ENCODE peak calls at places on chromosomes 16 and 17, in four cellular contexts. One of them, this sample, is unnamed. For H3K27me3, the result is how much of the 10 kb centered on the place peaks cover.

GRCh38 chr17:58920773-58921172 is 165.1 kb downstream of the PPM1E start:
- DNase-seq in spleen: no peak
- DNase-seq in uterus: no peak
- DNase-seq in breast epithelium: no peak
- DNase-seq in this sample: no peak

GRCh38 chr16:71499775-71500364 is 10.7 kb upstream of the ZNF19 start:
- DNase-seq in spleen: no peak
- DNase-seq in uterus: no peak
- DNase-seq in breast epithelium: no peak
- DNase-seq in this sample: no peak

GRCh38 chr17:41404024-41404651 is 6.7 kb upstream of the KRT31 start:
- DNase-seq in spleen: no peak
- DNase-seq in uterus: peak
- DNase-seq in breast epithelium: peak
- DNase-seq in this sample: no peak

GRCh38 chr17:65446838-65447526 is 114.5 kb downstream of the AXIN2 start:
- DNase-seq in spleen: no peak
- DNase-seq in uterus: no peak
- DNase-seq in breast epithelium: no peak
- DNase-seq in this sample: no peak

GRCh38 chr17:79556263-79556662 is 54.6 kb downstream of the RBFOX3 start:
- DNase-seq in spleen: no peak
- DNase-seq in uterus: no peak
- DNase-seq in breast epithelium: no peak
- DNase-seq in this sample: no peak

GRCh38 chr17:32971171-32971570 is 20.5 kb upstream of the SPACA3 start:
- DNase-seq in spleen: no peak
- DNase-seq in uterus: no peak
- DNase-seq in breast epithelium: no peak
- DNase-seq in this sample: no peak

GRCh38 chr16:16907089-16907488 is 528.1 kb downstream of the NPIPA7 start:
- DNase-seq in spleen: no peak
- DNase-seq in uterus: no peak
- DNase-seq in breast epithelium: no peak
- DNase-seq in this sample: no peak

GRCh38 chr17:31163091-31163781 is 68.5 kb downstream of the NF1 start:
- DNase-seq in spleen: no peak
- DNase-seq in uterus: no peak
- DNase-seq in breast epithelium: no peak
- DNase-seq in this sample: no peak

GRCh38 chr17:74296548-74296936 is 22.5 kb downstream of the DNAI2 start:
- DNase-seq in spleen: no peak
- DNase-seq in uterus: peak
- DNase-seq in breast epithelium: no peak
- DNase-seq in this sample: peak

GRCh38 chr17:2040942-2041560 is 771 bp upstream of the OVCA2 start:
- DNase-seq in spleen: peak
- DNase-seq in uterus: no peak
- DNase-seq in breast epithelium: no peak
- DNase-seq in this sample: no peak

GRCh38 chr16:50244504-50245416 is 21.6 kb upstream of the ADCY7 start:
- DNase-seq in spleen: no peak
- DNase-seq in uterus: no peak
- DNase-seq in breast epithelium: peak
- DNase-seq in this sample: no peak

GRCh38 chr17:61335845-61336655 is 63.6 kb upstream of the TBX2 start:
- DNase-seq in spleen: no peak
- DNase-seq in uterus: no peak
- DNase-seq in breast epithelium: no peak
- DNase-seq in this sample: no peak

GRCh38 chr17:39239640-39240314 is 14.0 kb upstream of the STAC2 start:
- DNase-seq in spleen: peak
- DNase-seq in uterus: no peak
- DNase-seq in breast epithelium: peak
- DNase-seq in this sample: peak

GRCh38 chr17:79019631-79020584 is 4.1 kb upstream of the C1QTNF1 start:
- DNase-seq in spleen: peak
- DNase-seq in uterus: peak
- DNase-seq in breast epithelium: no peak
- DNase-seq in this sample: peak

GRCh38 chr17:30939059-30939689 is 17.4 kb downstream of the ADAP2 start:
- DNase-seq in spleen: no peak
- DNase-seq in uterus: no peak
- DNase-seq in breast epithelium: no peak
- DNase-seq in this sample: no peak

GRCh38 chr16:75099738-75100615 is 16.6 kb downstream of the LDHD start:
- DNase-seq in spleen: peak
- DNase-seq in uterus: no peak
- DNase-seq in breast epithelium: no peak
- DNase-seq in this sample: peak

GRCh38 chr17:62965649-62966425 is at the start of gene TANC2:
- DNase-seq in spleen: peak
- DNase-seq in uterus: peak
- DNase-seq in breast epithelium: peak
- DNase-seq in this sample: peak

GRCh38 chr17:73551756-73552155 is 92.5 kb downstream of the SDK2 start:
- DNase-seq in spleen: no peak
- DNase-seq in uterus: no peak
- DNase-seq in breast epithelium: no peak
- DNase-seq in this sample: no peak

GRCh38 chr16:12613992-12614661 is 189.6 kb downstream of the CPPED1 start:
- DNase-seq in spleen: no peak
- DNase-seq in uterus: no peak
- DNase-seq in breast epithelium: no peak
- DNase-seq in this sample: no peak

GRCh38 chr16:70689035-70689969 is 3.4 kb upstream of the MTSS2 start:
- DNase-seq in spleen: peak
- DNase-seq in uterus: no peak
- DNase-seq in breast epithelium: no peak
- DNase-seq in this sample: no peak

GRCh38 chr17:79951361-79952264 is 84.1 kb downstream of the TBC1D16 start:
- DNase-seq in spleen: no peak
- DNase-seq in uterus: no peak
- DNase-seq in breast epithelium: no peak
- DNase-seq in this sample: no peak

GRCh38 chr17:16282522-16282921 is 65.5 kb downstream of the PIGL start:
- DNase-seq in spleen: no peak
- DNase-seq in uterus: no peak
- DNase-seq in breast epithelium: no peak
- DNase-seq in this sample: no peak

GRCh38 chr17:63984206-63984605 is 11.5 kb upstream of the SCN4A start:
- DNase-seq in spleen: no peak
- DNase-seq in uterus: no peak
- DNase-seq in breast epithelium: no peak
- DNase-seq in this sample: no peak

GRCh38 chr17:74457146-74457819 is 9.2 kb upstream of the CD300A start:
- DNase-seq in spleen: peak
- DNase-seq in uterus: peak
- DNase-seq in breast epithelium: peak
- DNase-seq in this sample: peak

GRCh38 chr16:88084881-88085280 is 133.6 kb downstream of the BANP start:
- DNase-seq in spleen: no peak
- DNase-seq in uterus: no peak
- DNase-seq in breast epithelium: no peak
- DNase-seq in this sample: no peak

GRCh38 chr17:60410001-60410400 is 12.3 kb upstream of the CHCT1 start:
- DNase-seq in spleen: no peak
- DNase-seq in uterus: no peak
- DNase-seq in breast epithelium: no peak
- DNase-seq in this sample: no peak

GRCh38 chr16:27511657-27512056 is 38.1 kb downstream of the GTF3C1 start:
- DNase-seq in spleen: no peak
- DNase-seq in uterus: no peak
- DNase-seq in breast epithelium: no peak
- DNase-seq in this sample: no peak

GRCh38 chr16:54506691-54507090 is 220.1 kb upstream of the IRX3 start:
- DNase-seq in spleen: no peak
- DNase-seq in uterus: no peak
- DNase-seq in breast epithelium: no peak
- DNase-seq in this sample: no peak

GRCh38 chr17:16013943-16014407 is 14.4 kb downstream of the TTC19 start:
- DNase-seq in spleen: no peak
- DNase-seq in uterus: no peak
- DNase-seq in breast epithelium: no peak
- DNase-seq in this sample: no peak

GRCh38 chr17:66691644-66692500 is 143.0 kb upstream of the CACNG5 start:
- DNase-seq in spleen: no peak
- DNase-seq in uterus: no peak
- DNase-seq in breast epithelium: no peak
- DNase-seq in this sample: no peak

GRCh38 chr17:40938981-40939380 is 1.5 kb upstream of the KRT23 start:
- DNase-seq in spleen: no peak
- DNase-seq in uterus: peak
- DNase-seq in breast epithelium: no peak
- DNase-seq in this sample: no peak

GRCh38 chr17:57317016-57317415 is 60.7 kb downstream of the MSI2 start:
- DNase-seq in spleen: no peak
- DNase-seq in uterus: no peak
- DNase-seq in breast epithelium: no peak
- DNase-seq in this sample: no peak

GRCh38 chr17:7260601-7261376 is 1.5 kb downstream of the CLDN7 start:
- DNase-seq in spleen: peak
- DNase-seq in uterus: no peak
- DNase-seq in breast epithelium: peak
- DNase-seq in this sample: peak

GRCh38 chr16:68520649-68521086 is 18.4 kb upstream of the ZFP90 start:
- DNase-seq in spleen: peak
- DNase-seq in uterus: peak
- DNase-seq in breast epithelium: peak
- DNase-seq in this sample: peak

GRCh38 chr16:63230383-63230782 is 1194.1 kb upstream of the CDH8 start:
- DNase-seq in spleen: no peak
- DNase-seq in uterus: no peak
- DNase-seq in breast epithelium: no peak
- DNase-seq in this sample: no peak

GRCh38 chr17:54536306-54536705 is 364.3 kb upstream of the TOM1L1 start:
- DNase-seq in spleen: no peak
- DNase-seq in uterus: no peak
- DNase-seq in breast epithelium: no peak
- DNase-seq in this sample: no peak

DNA sequence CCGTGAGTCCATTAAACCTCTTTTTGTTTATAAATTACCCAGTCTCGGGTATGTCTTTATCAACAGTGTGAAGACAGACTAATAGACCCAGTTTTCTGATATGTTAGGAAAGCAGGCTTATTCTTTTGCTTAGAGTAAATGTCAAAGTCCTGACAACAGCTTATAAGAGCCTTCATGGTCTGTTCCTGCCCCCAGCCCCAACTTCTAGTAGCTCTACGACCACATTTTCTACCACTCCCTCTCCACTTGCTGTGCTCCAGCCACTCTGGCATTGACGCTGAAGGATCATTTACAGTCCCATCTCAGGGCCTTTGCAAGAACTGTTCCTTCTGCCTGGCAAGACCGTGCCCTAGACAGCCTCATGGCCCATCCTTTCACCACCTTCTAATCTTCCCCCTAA is 104.6 kb upstream of the GPR139 start:
- DNase-seq in spleen: no peak
- DNase-seq in uterus: no peak
- DNase-seq in breast epithelium: no peak
- DNase-seq in this sample: no peak
- H3K27me3 ChIP-seq in spleen: under half
- H3K27me3 ChIP-seq in uterus: under half
- H3K27me3 ChIP-seq in breast epithelium: under half
- H3K27me3 ChIP-seq in this sample: under half

GRCh38 chr16:48622456-48623303 is 12.7 kb upstream of the N4BP1 start:
- DNase-seq in spleen: peak
- DNase-seq in uterus: no peak
- DNase-seq in breast epithelium: no peak
- DNase-seq in this sample: no peak

GRCh38 chr16:48627148-48627547 is 17.2 kb upstream of the N4BP1 start:
- DNase-seq in spleen: peak
- DNase-seq in uterus: no peak
- DNase-seq in breast epithelium: no peak
- DNase-seq in this sample: no peak

GRCh38 chr16:48620445-48620844 is 10.5 kb upstream of the N4BP1 start:
- DNase-seq in spleen: no peak
- DNase-seq in uterus: no peak
- DNase-seq in breast epithelium: no peak
- DNase-seq in this sample: no peak

GRCh38 chr16:48619547-48619946 is 9.6 kb upstream of the N4BP1 start:
- DNase-seq in spleen: no peak
- DNase-seq in uterus: no peak
- DNase-seq in breast epithelium: no peak
- DNase-seq in this sample: no peak

DNA sequence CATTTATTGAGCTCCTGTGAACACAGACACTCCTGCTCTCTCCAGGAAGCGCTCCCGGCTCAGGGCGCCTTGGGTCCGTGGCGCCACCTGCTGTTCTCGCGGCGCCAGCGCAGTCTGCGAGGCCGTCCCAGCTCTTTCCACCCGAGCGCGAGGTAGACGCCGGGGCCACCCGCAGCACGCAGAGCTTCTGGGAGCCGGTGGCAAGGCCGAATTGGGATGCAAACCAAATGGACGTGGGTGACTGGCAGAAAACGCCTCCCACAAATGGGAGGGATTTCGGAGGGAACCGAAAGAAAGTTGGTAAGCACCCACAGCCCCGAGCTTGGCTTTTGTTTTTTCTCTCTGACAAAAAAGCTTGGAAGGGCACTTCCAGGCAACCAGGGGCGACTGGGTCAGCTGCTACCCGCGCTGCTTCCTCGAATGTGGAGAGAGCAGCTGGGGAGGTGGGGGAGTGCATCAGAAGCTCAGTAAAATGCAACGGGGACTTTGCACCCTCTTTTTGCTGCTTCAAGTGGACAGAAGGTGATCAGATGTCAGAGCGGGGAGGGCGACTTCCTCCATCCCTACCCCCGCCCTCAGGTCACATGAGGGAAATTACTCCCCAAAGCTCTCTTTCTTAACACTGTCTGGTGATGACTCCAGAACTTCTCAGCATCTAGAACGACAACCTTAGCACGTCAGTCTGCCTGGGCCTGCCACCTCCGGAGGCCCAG is 13.5 kb upstream of the N4BP1 start:
- DNase-seq in spleen: peak
- DNase-seq in uterus: peak
- DNase-seq in breast epithelium: peak
- DNase-seq in this sample: peak
- TF ChIP-seq POLR2A in spleen: no peak
- TF ChIP-seq POLR2A in uterus: no peak
- TF ChIP-seq POLR2A in breast epithelium: no peak
- TF ChIP-seq POLR2A in this sample: peak

DNA sequence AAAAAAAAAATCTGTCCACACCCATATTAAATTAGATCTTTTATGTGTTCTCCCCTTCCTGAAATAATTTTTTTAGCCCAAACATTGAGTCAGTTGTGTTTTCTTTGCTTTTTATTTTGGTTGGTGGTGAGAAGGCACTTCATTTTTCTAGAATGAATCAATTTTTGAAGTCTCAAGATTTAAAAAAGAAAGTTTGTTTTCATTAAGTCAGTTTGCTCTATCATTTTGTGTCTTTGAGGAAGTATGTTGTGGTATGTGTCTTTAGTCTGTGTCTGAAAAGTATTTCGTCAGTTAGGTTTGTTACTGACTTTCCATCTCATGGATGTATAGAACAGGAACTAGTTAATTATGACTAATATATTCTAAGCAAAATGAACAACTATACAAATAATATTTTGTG is 3.8 kb downstream of the IGF2BP1 start:
- DNase-seq in spleen: no peak
- DNase-seq in uterus: no peak
- DNase-seq in breast epithelium: no peak
- DNase-seq in this sample: no peak
- H3K27me3 ChIP-seq in spleen: half or more
- H3K27me3 ChIP-seq in uterus: under half
- H3K27me3 ChIP-seq in breast epithelium: under half
- H3K27me3 ChIP-seq in this sample: under half

GRCh38 chr17:81510798-81511549 is 1.6 kb downstream of the ACTG1 start:
- DNase-seq in spleen: peak
- DNase-seq in uterus: no peak
- DNase-seq in breast epithelium: no peak
- DNase-seq in this sample: peak
- TF ChIP-seq POLR2A in spleen: no peak
- TF ChIP-seq POLR2A in uterus: no peak
- TF ChIP-seq POLR2A in breast epithelium: no peak
- TF ChIP-seq POLR2A in this sample: no peak

This sample was measured in Peyer's patch.